ENCODE peak calls at places on chromosome 2, in eight cellular contexts. One of them, this sample, is unnamed.

GRCh38 chr2:103435010-103435409 is 673.2 kb downstream of the TMEM182 start:
- DNase-seq in HL-60: no peak
- DNase-seq in adrenal gland: no peak
- DNase-seq in IMR-90: no peak
- DNase-seq in foreskin fibroblast: peak; percentile 2
- DNase-seq in uterus: no peak
- DNase-seq in mucosa of descending colon: no peak
- DNase-seq in lower lobe of right lung: no peak
- DNase-seq in this sample: no peak

GRCh38 chr2:24515841-24516240 is 24.8 kb downstream of the NCOA1 start:
- DNase-seq in HL-60: no peak
- DNase-seq in adrenal gland: no peak
- DNase-seq in IMR-90: no peak
- DNase-seq in foreskin fibroblast: no peak
- DNase-seq in uterus: no peak
- DNase-seq in mucosa of descending colon: no peak
- DNase-seq in lower lobe of right lung: no peak
- DNase-seq in this sample: no peak

GRCh38 chr2:53519925-53520629 is 247.5 kb upstream of the CHAC2 start:
- DNase-seq in HL-60: no peak
- DNase-seq in adrenal gland: no peak
- DNase-seq in IMR-90: peak; percentile 21
- DNase-seq in foreskin fibroblast: no peak
- DNase-seq in uterus: no peak
- DNase-seq in mucosa of descending colon: no peak
- DNase-seq in lower lobe of right lung: no peak
- DNase-seq in this sample: no peak

GRCh38 chr2:165162466-165162865 is 41.4 kb downstream of the SCN3A start:
- DNase-seq in HL-60: no peak
- DNase-seq in adrenal gland: no peak
- DNase-seq in IMR-90: no peak
- DNase-seq in foreskin fibroblast: no peak
- DNase-seq in uterus: no peak
- DNase-seq in mucosa of descending colon: no peak
- DNase-seq in lower lobe of right lung: no peak
- DNase-seq in this sample: no peak

GRCh38 chr2:101630224-101630949 is 67.1 kb upstream of the MAP4K4 start:
- DNase-seq in HL-60: peak; percentile 73
- DNase-seq in adrenal gland: no peak
- DNase-seq in IMR-90: no peak
- DNase-seq in foreskin fibroblast: no peak
- DNase-seq in uterus: no peak
- DNase-seq in mucosa of descending colon: no peak
- DNase-seq in lower lobe of right lung: peak; percentile 76
- DNase-seq in this sample: no peak

GRCh38 chr2:218186876-218187649 is 20.3 kb upstream of the CXCR1 start:
- DNase-seq in HL-60: no peak
- DNase-seq in adrenal gland: no peak
- DNase-seq in IMR-90: no peak
- DNase-seq in foreskin fibroblast: no peak
- DNase-seq in uterus: no peak
- DNase-seq in mucosa of descending colon: no peak
- DNase-seq in lower lobe of right lung: no peak
- DNase-seq in this sample: no peak

GRCh38 chr2:199339826-199340605 is 117.7 kb downstream of the SATB2 start:
- DNase-seq in HL-60: peak; percentile 2
- DNase-seq in adrenal gland: no peak
- DNase-seq in IMR-90: peak; percentile 16
- DNase-seq in foreskin fibroblast: peak; percentile 28
- DNase-seq in uterus: no peak
- DNase-seq in mucosa of descending colon: no peak
- DNase-seq in lower lobe of right lung: no peak
- DNase-seq in this sample: no peak

GRCh38 chr2:102412199-102412598 is 10.8 kb upstream of the IL18RAP start:
- DNase-seq in HL-60: no peak
- DNase-seq in adrenal gland: no peak
- DNase-seq in IMR-90: no peak
- DNase-seq in foreskin fibroblast: no peak
- DNase-seq in uterus: no peak
- DNase-seq in mucosa of descending colon: no peak
- DNase-seq in lower lobe of right lung: no peak
- DNase-seq in this sample: no peak

GRCh38 chr2:231037731-231038482 is 584 bp downstream of the C2orf72 start:
- DNase-seq in HL-60: no peak
- DNase-seq in adrenal gland: no peak
- DNase-seq in IMR-90: no peak
- DNase-seq in foreskin fibroblast: peak; percentile 29
- DNase-seq in uterus: no peak
- DNase-seq in mucosa of descending colon: peak; percentile 45
- DNase-seq in lower lobe of right lung: no peak
- DNase-seq in this sample: no peak

GRCh38 chr2:85554980-85555612 is 6.2 kb downstream of the GGCX start:
- DNase-seq in HL-60: no peak
- DNase-seq in adrenal gland: no peak
- DNase-seq in IMR-90: no peak
- DNase-seq in foreskin fibroblast: peak; percentile 34
- DNase-seq in uterus: no peak
- DNase-seq in mucosa of descending colon: no peak
- DNase-seq in lower lobe of right lung: no peak
- DNase-seq in this sample: no peak

GRCh38 chr2:234136461-234136860 is 86.0 kb downstream of the SPP2 start:
- DNase-seq in HL-60: no peak
- DNase-seq in adrenal gland: no peak
- DNase-seq in IMR-90: no peak
- DNase-seq in foreskin fibroblast: peak; percentile 20
- DNase-seq in uterus: no peak
- DNase-seq in mucosa of descending colon: peak; percentile 4
- DNase-seq in lower lobe of right lung: no peak
- DNase-seq in this sample: no peak

GRCh38 chr2:201257381-201257940 is 2.9 kb upstream of the CASP8 start:
- DNase-seq in HL-60: peak; percentile 89
- DNase-seq in adrenal gland: no peak
- DNase-seq in IMR-90: peak; percentile 5
- DNase-seq in foreskin fibroblast: no peak
- DNase-seq in uterus: no peak
- DNase-seq in mucosa of descending colon: peak; percentile 68
- DNase-seq in lower lobe of right lung: peak; percentile 71
- DNase-seq in this sample: no peak

GRCh38 chr2:201254331-201254730 is 6.0 kb upstream of the CASP8 start:
- DNase-seq in HL-60: peak; percentile 36
- DNase-seq in adrenal gland: peak; percentile 28
- DNase-seq in IMR-90: peak; percentile 52
- DNase-seq in foreskin fibroblast: peak; percentile 59
- DNase-seq in uterus: no peak
- DNase-seq in mucosa of descending colon: peak; percentile 73
- DNase-seq in lower lobe of right lung: peak; percentile 57
- DNase-seq in this sample: no peak

GRCh38 chr2:201257941-201258665 is 2.2 kb upstream of the CASP8 start:
- DNase-seq in HL-60: peak; percentile 99
- DNase-seq in adrenal gland: peak; percentile 55
- DNase-seq in IMR-90: peak; percentile 79
- DNase-seq in foreskin fibroblast: peak; percentile 81
- DNase-seq in uterus: peak; percentile 43
- DNase-seq in mucosa of descending colon: peak; percentile 91
- DNase-seq in lower lobe of right lung: peak; percentile 91
- DNase-seq in this sample: peak; percentile 87

GRCh38 chr2:201256001-201256544 is 4.3 kb upstream of the CASP8 start:
- DNase-seq in HL-60: no peak
- DNase-seq in adrenal gland: no peak
- DNase-seq in IMR-90: peak; percentile 60
- DNase-seq in foreskin fibroblast: no peak
- DNase-seq in uterus: no peak
- DNase-seq in mucosa of descending colon: no peak
- DNase-seq in lower lobe of right lung: no peak
- DNase-seq in this sample: no peak

GRCh38 chr2:201255468-201255867 is 4.9 kb upstream of the CASP8 start:
- DNase-seq in HL-60: no peak
- DNase-seq in adrenal gland: no peak
- DNase-seq in IMR-90: no peak
- DNase-seq in foreskin fibroblast: no peak
- DNase-seq in uterus: no peak
- DNase-seq in mucosa of descending colon: no peak
- DNase-seq in lower lobe of right lung: no peak
- DNase-seq in this sample: no peak
- TF ChIP-seq CTCF in HL-60: no peak
- TF ChIP-seq CTCF in adrenal gland: no peak
- TF ChIP-seq CTCF in IMR-90: no peak
- TF ChIP-seq CTCF in foreskin fibroblast: no peak
- TF ChIP-seq CTCF in uterus: no peak
- TF ChIP-seq CTCF in mucosa of descending colon: no peak
- TF ChIP-seq CTCF in lower lobe of right lung: no peak
- TF ChIP-seq CTCF in this sample: no peak

GRCh38 chr2:219522111-219523030 is 8.1 kb downstream of the ASIC4 start:
- DNase-seq in HL-60: no peak
- DNase-seq in adrenal gland: no peak
- DNase-seq in IMR-90: peak; percentile 64
- DNase-seq in foreskin fibroblast: peak; percentile 91
- DNase-seq in uterus: peak; percentile 70
- DNase-seq in mucosa of descending colon: no peak
- DNase-seq in lower lobe of right lung: no peak
- DNase-seq in this sample: no peak
- H3K4me3 ChIP-seq in HL-60: no peak overlapping the region
- H3K4me3 ChIP-seq in adrenal gland: no peak overlapping the region
- H3K4me3 ChIP-seq in IMR-90: no peak overlapping the region
- H3K4me3 ChIP-seq in foreskin fibroblast: peak overlapping the region; percentile 27
- H3K4me3 ChIP-seq in uterus: peak overlapping the region; percentile 14
- H3K4me3 ChIP-seq in mucosa of descending colon: no peak overlapping the region
- H3K4me3 ChIP-seq in lower lobe of right lung: no peak overlapping the region
- H3K4me3 ChIP-seq in this sample: no peak overlapping the region

GRCh38 chr2:188452084-188452483 is 160.4 kb downstream of the GULP1 start:
- DNase-seq in HL-60: no peak
- DNase-seq in adrenal gland: no peak
- DNase-seq in IMR-90: peak; percentile 53
- DNase-seq in foreskin fibroblast: peak; percentile 47
- DNase-seq in uterus: no peak
- DNase-seq in mucosa of descending colon: no peak
- DNase-seq in lower lobe of right lung: no peak
- DNase-seq in this sample: no peak

GRCh38 chr2:188450740-188451480 is 159.2 kb downstream of the GULP1 start:
- DNase-seq in HL-60: no peak
- DNase-seq in adrenal gland: no peak
- DNase-seq in IMR-90: peak; percentile 47
- DNase-seq in foreskin fibroblast: peak; percentile 77
- DNase-seq in uterus: no peak
- DNase-seq in mucosa of descending colon: no peak
- DNase-seq in lower lobe of right lung: no peak
- DNase-seq in this sample: no peak

DNA sequence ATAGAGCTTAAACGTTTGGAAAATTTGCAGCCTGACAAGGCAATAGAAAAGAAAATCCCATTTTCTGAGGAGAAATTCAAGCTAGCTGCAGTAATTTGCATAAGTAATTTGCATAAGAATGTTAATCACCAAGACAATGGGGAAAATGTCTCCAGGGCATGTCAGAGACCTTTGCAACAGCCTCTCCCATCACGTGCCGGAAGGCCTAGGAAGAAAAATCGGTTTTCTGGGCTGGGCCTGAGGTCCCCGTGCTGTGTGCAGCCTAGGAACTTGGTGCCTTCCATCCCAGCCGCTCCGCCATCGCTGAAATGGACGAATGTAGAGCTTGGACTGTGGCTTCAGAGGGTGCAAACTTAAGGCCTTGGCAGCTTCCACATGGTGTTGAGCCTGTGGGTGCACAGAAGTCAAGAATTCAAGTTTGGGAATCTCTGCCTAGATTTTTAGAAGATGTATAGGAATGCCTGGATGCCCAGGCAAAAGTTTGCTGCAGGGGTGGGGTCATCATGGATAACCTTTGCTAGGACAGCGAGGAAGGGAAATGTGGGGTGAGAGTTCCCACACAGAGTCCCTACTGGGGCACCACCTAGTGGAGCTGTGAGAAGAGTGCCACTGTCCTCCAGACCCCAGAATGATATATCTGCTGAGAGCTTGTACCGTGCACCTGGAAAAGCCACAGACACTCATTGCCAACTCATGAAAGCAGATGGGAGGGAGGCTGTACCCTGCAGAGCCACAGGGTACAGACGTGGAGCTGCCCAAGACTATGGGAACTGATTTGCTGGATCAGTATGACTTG is 164.6 kb downstream of the GULP1 start:
- DNase-seq in HL-60: no peak
- DNase-seq in adrenal gland: no peak
- DNase-seq in IMR-90: no peak
- DNase-seq in foreskin fibroblast: no peak
- DNase-seq in uterus: no peak
- DNase-seq in mucosa of descending colon: no peak
- DNase-seq in lower lobe of right lung: peak; percentile 24
- DNase-seq in this sample: no peak
- TF ChIP-seq CTCF in HL-60: no peak
- TF ChIP-seq CTCF in adrenal gland: no peak
- TF ChIP-seq CTCF in IMR-90: peak; percentile 24
- TF ChIP-seq CTCF in foreskin fibroblast: no peak
- TF ChIP-seq CTCF in uterus: no peak
- TF ChIP-seq CTCF in mucosa of descending colon: no peak
- TF ChIP-seq CTCF in lower lobe of right lung: no peak
- TF ChIP-seq CTCF in this sample: peak; percentile 44

GRCh38 chr2:63822478-63822877 is 19.2 kb upstream of the UGP2 start:
- DNase-seq in HL-60: no peak
- DNase-seq in adrenal gland: no peak
- DNase-seq in IMR-90: no peak
- DNase-seq in foreskin fibroblast: no peak
- DNase-seq in uterus: no peak
- DNase-seq in mucosa of descending colon: no peak
- DNase-seq in lower lobe of right lung: no peak
- DNase-seq in this sample: no peak

GRCh38 chr2:63819256-63819655 is 22.4 kb upstream of the UGP2 start:
- DNase-seq in HL-60: no peak
- DNase-seq in adrenal gland: no peak
- DNase-seq in IMR-90: no peak
- DNase-seq in foreskin fibroblast: no peak
- DNase-seq in uterus: no peak
- DNase-seq in mucosa of descending colon: no peak
- DNase-seq in lower lobe of right lung: no peak
- DNase-seq in this sample: no peak

GRCh38 chr2:63820969-63821368 is 20.7 kb upstream of the UGP2 start:
- DNase-seq in HL-60: no peak
- DNase-seq in adrenal gland: no peak
- DNase-seq in IMR-90: no peak
- DNase-seq in foreskin fibroblast: no peak
- DNase-seq in uterus: no peak
- DNase-seq in mucosa of descending colon: no peak
- DNase-seq in lower lobe of right lung: no peak
- DNase-seq in this sample: no peak

GRCh38 chr2:63819765-63820717 is 21.7 kb upstream of the UGP2 start:
- DNase-seq in HL-60: peak; percentile 62
- DNase-seq in adrenal gland: no peak
- DNase-seq in IMR-90: peak; percentile 61
- DNase-seq in foreskin fibroblast: peak; percentile 78
- DNase-seq in uterus: peak; percentile 63
- DNase-seq in mucosa of descending colon: no peak
- DNase-seq in lower lobe of right lung: no peak
- DNase-seq in this sample: no peak

DNA sequence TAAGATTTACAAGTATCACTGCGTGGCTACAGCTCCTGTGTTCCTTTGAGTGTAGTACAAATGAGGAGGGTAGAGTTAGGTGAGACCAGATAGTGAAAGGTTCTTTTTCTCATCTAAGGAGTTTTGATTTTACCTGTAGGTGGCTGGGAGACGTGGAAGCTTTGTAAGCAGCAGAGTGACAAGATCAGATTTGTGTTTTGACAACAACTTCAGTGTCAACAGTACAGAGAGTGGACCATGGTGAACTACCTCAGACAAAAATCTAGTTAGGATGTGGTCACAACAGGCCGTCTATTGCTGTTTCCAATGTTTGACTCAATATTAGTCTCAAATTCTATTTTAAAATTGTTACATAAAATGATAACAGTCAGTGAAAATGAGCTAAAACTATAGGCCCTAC is 20.3 kb upstream of the UGP2 start:
- DNase-seq in HL-60: no peak
- DNase-seq in adrenal gland: no peak
- DNase-seq in IMR-90: no peak
- DNase-seq in foreskin fibroblast: no peak
- DNase-seq in uterus: no peak
- DNase-seq in mucosa of descending colon: no peak
- DNase-seq in lower lobe of right lung: no peak
- DNase-seq in this sample: no peak
- H3K4me3 ChIP-seq in HL-60: no peak overlapping the region
- H3K4me3 ChIP-seq in adrenal gland: no peak overlapping the region
- H3K4me3 ChIP-seq in IMR-90: no peak overlapping the region
- H3K4me3 ChIP-seq in foreskin fibroblast: no peak overlapping the region
- H3K4me3 ChIP-seq in uterus: no peak overlapping the region
- H3K4me3 ChIP-seq in mucosa of descending colon: no peak overlapping the region
- H3K4me3 ChIP-seq in lower lobe of right lung: no peak overlapping the region
- H3K4me3 ChIP-seq in this sample: no peak overlapping the region

This sample was measured in GM12864.